ENCODE peak calls at places on chromosome 12, in eight cellular contexts. One of them, this sample, is unnamed.

GRCh38 chr12:143964-144649 is 69.8 kb downstream of the SLC6A12 start:
- DNase-seq in M059J: peak
- DNase-seq in GM12891: no peak
- DNase-seq in NCI-H1105: no peak
- DNase-seq in PC-3: peak
- DNase-seq in stimulated activated naive B cell treated with anti-CD40 and anti-IgM and Interleukin-4, amounts not matched to agents 10 μg/mL and 1 μg/mL and 100 μg/mL, for 72 hours: no peak
- DNase-seq in naive thymus-derived CD8-positive, alpha-beta T cell: no peak
- DNase-seq in anterior cingulate cortex: no peak
- DNase-seq in this sample: no peak

GRCh38 chr12:108634225-108634795 is 616 bp upstream of the SELPLG start:
- DNase-seq in M059J: peak
- DNase-seq in stimulated activated naive B cell treated with anti-CD40 and anti-IgM and Interleukin-4, amounts not matched to agents 10 μg/mL and 1 μg/mL and 100 μg/mL, for 72 hours: peak
- DNase-seq in NCI-H1105: no peak
- DNase-seq in naive thymus-derived CD8-positive, alpha-beta T cell: peak
- DNase-seq in PC-3: peak
- DNase-seq in GM12891: no peak
- DNase-seq in anterior cingulate cortex: no peak
- DNase-seq in this sample: no peak

GRCh38 chr12:105076098-105076497 is 8.2 kb downstream of the ALDH1L2 start:
- DNase-seq in GM12891: no peak
- DNase-seq in naive thymus-derived CD8-positive, alpha-beta T cell: no peak
- DNase-seq in NCI-H1105: no peak
- DNase-seq in M059J: peak
- DNase-seq in stimulated activated naive B cell treated with anti-CD40 and anti-IgM and Interleukin-4, amounts not matched to agents 10 μg/mL and 1 μg/mL and 100 μg/mL, for 72 hours: no peak
- DNase-seq in anterior cingulate cortex: no peak
- DNase-seq in PC-3: peak
- DNase-seq in this sample: no peak

GRCh38 chr12:47411961-47412360 is 293.9 kb downstream of the RPAP3 start:
- DNase-seq in stimulated activated naive B cell treated with anti-CD40 and anti-IgM and Interleukin-4, amounts not matched to agents 10 μg/mL and 1 μg/mL and 100 μg/mL, for 72 hours: no peak
- DNase-seq in PC-3: no peak
- DNase-seq in anterior cingulate cortex: no peak
- DNase-seq in M059J: no peak
- DNase-seq in naive thymus-derived CD8-positive, alpha-beta T cell: no peak
- DNase-seq in NCI-H1105: no peak
- DNase-seq in GM12891: no peak
- DNase-seq in this sample: no peak

GRCh38 chr12:54009171-54010052 is 627 bp downstream of the HOXC8 start:
- DNase-seq in anterior cingulate cortex: no peak
- DNase-seq in GM12891: no peak
- DNase-seq in NCI-H1105: no peak
- DNase-seq in stimulated activated naive B cell treated with anti-CD40 and anti-IgM and Interleukin-4, amounts not matched to agents 10 μg/mL and 1 μg/mL and 100 μg/mL, for 72 hours: no peak
- DNase-seq in naive thymus-derived CD8-positive, alpha-beta T cell: no peak
- DNase-seq in M059J: peak
- DNase-seq in PC-3: peak
- DNase-seq in this sample: no peak

GRCh38 chr12:7712841-7713442 is 1.7 kb downstream of the DPPA3 start:
- DNase-seq in naive thymus-derived CD8-positive, alpha-beta T cell: no peak
- DNase-seq in anterior cingulate cortex: no peak
- DNase-seq in stimulated activated naive B cell treated with anti-CD40 and anti-IgM and Interleukin-4, amounts not matched to agents 10 μg/mL and 1 μg/mL and 100 μg/mL, for 72 hours: no peak
- DNase-seq in NCI-H1105: no peak
- DNase-seq in M059J: no peak
- DNase-seq in PC-3: no peak
- DNase-seq in GM12891: no peak
- DNase-seq in this sample: no peak

GRCh38 chr12:4046150-4046845 is 173.1 kb upstream of the PARP11 start:
- DNase-seq in naive thymus-derived CD8-positive, alpha-beta T cell: no peak
- DNase-seq in GM12891: no peak
- DNase-seq in stimulated activated naive B cell treated with anti-CD40 and anti-IgM and Interleukin-4, amounts not matched to agents 10 μg/mL and 1 μg/mL and 100 μg/mL, for 72 hours: no peak
- DNase-seq in NCI-H1105: no peak
- DNase-seq in M059J: no peak
- DNase-seq in PC-3: no peak
- DNase-seq in anterior cingulate cortex: no peak
- DNase-seq in this sample: no peak

GRCh38 chr12:131075611-131076010 is 121.9 kb downstream of the ADGRD1 start:
- DNase-seq in PC-3: no peak
- DNase-seq in GM12891: no peak
- DNase-seq in anterior cingulate cortex: no peak
- DNase-seq in M059J: no peak
- DNase-seq in naive thymus-derived CD8-positive, alpha-beta T cell: no peak
- DNase-seq in stimulated activated naive B cell treated with anti-CD40 and anti-IgM and Interleukin-4, amounts not matched to agents 10 μg/mL and 1 μg/mL and 100 μg/mL, for 72 hours: no peak
- DNase-seq in NCI-H1105: no peak
- DNase-seq in this sample: no peak

GRCh38 chr12:11517080-11517479 is 121.7 kb upstream of the PRB2 start:
- DNase-seq in stimulated activated naive B cell treated with anti-CD40 and anti-IgM and Interleukin-4, amounts not matched to agents 10 μg/mL and 1 μg/mL and 100 μg/mL, for 72 hours: no peak
- DNase-seq in GM12891: no peak
- DNase-seq in M059J: no peak
- DNase-seq in PC-3: no peak
- DNase-seq in NCI-H1105: no peak
- DNase-seq in anterior cingulate cortex: no peak
- DNase-seq in naive thymus-derived CD8-positive, alpha-beta T cell: no peak
- DNase-seq in this sample: no peak

GRCh38 chr12:6264402-6265037 is 46.0 kb upstream of the PLEKHG6 start:
- DNase-seq in GM12891: no peak
- DNase-seq in stimulated activated naive B cell treated with anti-CD40 and anti-IgM and Interleukin-4, amounts not matched to agents 10 μg/mL and 1 μg/mL and 100 μg/mL, for 72 hours: no peak
- DNase-seq in naive thymus-derived CD8-positive, alpha-beta T cell: no peak
- DNase-seq in M059J: no peak
- DNase-seq in anterior cingulate cortex: no peak
- DNase-seq in PC-3: no peak
- DNase-seq in NCI-H1105: no peak
- DNase-seq in this sample: no peak

GRCh38 chr12:108838194-108839010 is 19.0 kb downstream of the SSH1 start:
- DNase-seq in anterior cingulate cortex: peak
- DNase-seq in stimulated activated naive B cell treated with anti-CD40 and anti-IgM and Interleukin-4, amounts not matched to agents 10 μg/mL and 1 μg/mL and 100 μg/mL, for 72 hours: peak
- DNase-seq in M059J: peak
- DNase-seq in GM12891: peak
- DNase-seq in naive thymus-derived CD8-positive, alpha-beta T cell: no peak
- DNase-seq in PC-3: peak
- DNase-seq in NCI-H1105: no peak
- DNase-seq in this sample: peak

GRCh38 chr12:95224202-95225170 is 6.9 kb downstream of the VEZT start:
- DNase-seq in PC-3: peak
- DNase-seq in GM12891: no peak
- DNase-seq in NCI-H1105: no peak
- DNase-seq in stimulated activated naive B cell treated with anti-CD40 and anti-IgM and Interleukin-4, amounts not matched to agents 10 μg/mL and 1 μg/mL and 100 μg/mL, for 72 hours: no peak
- DNase-seq in anterior cingulate cortex: no peak
- DNase-seq in M059J: peak
- DNase-seq in naive thymus-derived CD8-positive, alpha-beta T cell: no peak
- DNase-seq in this sample: no peak

GRCh38 chr12:126389961-126390360 is 1324.7 kb downstream of the AACS start:
- DNase-seq in naive thymus-derived CD8-positive, alpha-beta T cell: no peak
- DNase-seq in GM12891: no peak
- DNase-seq in stimulated activated naive B cell treated with anti-CD40 and anti-IgM and Interleukin-4, amounts not matched to agents 10 μg/mL and 1 μg/mL and 100 μg/mL, for 72 hours: no peak
- DNase-seq in anterior cingulate cortex: no peak
- DNase-seq in PC-3: no peak
- DNase-seq in M059J: no peak
- DNase-seq in NCI-H1105: no peak
- DNase-seq in this sample: no peak

GRCh38 chr12:29518407-29518806 is 20.9 kb upstream of the OVCH1 start:
- DNase-seq in stimulated activated naive B cell treated with anti-CD40 and anti-IgM and Interleukin-4, amounts not matched to agents 10 μg/mL and 1 μg/mL and 100 μg/mL, for 72 hours: no peak
- DNase-seq in M059J: no peak
- DNase-seq in NCI-H1105: no peak
- DNase-seq in GM12891: no peak
- DNase-seq in naive thymus-derived CD8-positive, alpha-beta T cell: no peak
- DNase-seq in PC-3: no peak
- DNase-seq in anterior cingulate cortex: no peak
- DNase-seq in this sample: no peak

GRCh38 chr12:82411561-82412230 is 53.4 kb downstream of the METTL25 start:
- DNase-seq in GM12891: no peak
- DNase-seq in anterior cingulate cortex: no peak
- DNase-seq in PC-3: peak
- DNase-seq in naive thymus-derived CD8-positive, alpha-beta T cell: no peak
- DNase-seq in M059J: no peak
- DNase-seq in NCI-H1105: no peak
- DNase-seq in stimulated activated naive B cell treated with anti-CD40 and anti-IgM and Interleukin-4, amounts not matched to agents 10 μg/mL and 1 μg/mL and 100 μg/mL, for 72 hours: no peak
- DNase-seq in this sample: no peak

GRCh38 chr12:50720501-50720900 is 43.4 kb upstream of the ATF1 start:
- DNase-seq in anterior cingulate cortex: no peak
- DNase-seq in NCI-H1105: no peak
- DNase-seq in PC-3: no peak
- DNase-seq in GM12891: no peak
- DNase-seq in M059J: no peak
- DNase-seq in naive thymus-derived CD8-positive, alpha-beta T cell: no peak
- DNase-seq in stimulated activated naive B cell treated with anti-CD40 and anti-IgM and Interleukin-4, amounts not matched to agents 10 μg/mL and 1 μg/mL and 100 μg/mL, for 72 hours: no peak
- DNase-seq in this sample: no peak

GRCh38 chr12:127785535-127785934 is 481.4 kb upstream of the TMEM132C start:
- DNase-seq in stimulated activated naive B cell treated with anti-CD40 and anti-IgM and Interleukin-4, amounts not matched to agents 10 μg/mL and 1 μg/mL and 100 μg/mL, for 72 hours: no peak
- DNase-seq in M059J: peak
- DNase-seq in PC-3: peak
- DNase-seq in NCI-H1105: no peak
- DNase-seq in naive thymus-derived CD8-positive, alpha-beta T cell: no peak
- DNase-seq in GM12891: no peak
- DNase-seq in anterior cingulate cortex: peak
- DNase-seq in this sample: no peak

GRCh38 chr12:96824074-96824837 is 82.8 kb upstream of the NEDD1 start:
- DNase-seq in anterior cingulate cortex: no peak
- DNase-seq in GM12891: no peak
- DNase-seq in NCI-H1105: no peak
- DNase-seq in stimulated activated naive B cell treated with anti-CD40 and anti-IgM and Interleukin-4, amounts not matched to agents 10 μg/mL and 1 μg/mL and 100 μg/mL, for 72 hours: no peak
- DNase-seq in PC-3: no peak
- DNase-seq in M059J: no peak
- DNase-seq in naive thymus-derived CD8-positive, alpha-beta T cell: no peak
- DNase-seq in this sample: no peak

GRCh38 chr12:87413784-87414183 is 615.4 kb downstream of the C12orf50 start:
- DNase-seq in GM12891: no peak
- DNase-seq in PC-3: no peak
- DNase-seq in NCI-H1105: peak
- DNase-seq in anterior cingulate cortex: no peak
- DNase-seq in naive thymus-derived CD8-positive, alpha-beta T cell: no peak
- DNase-seq in M059J: peak
- DNase-seq in stimulated activated naive B cell treated with anti-CD40 and anti-IgM and Interleukin-4, amounts not matched to agents 10 μg/mL and 1 μg/mL and 100 μg/mL, for 72 hours: no peak
- DNase-seq in this sample: no peak

GRCh38 chr12:106955377-106956047 is at the start of gene TMEM263:
- DNase-seq in PC-3: peak
- DNase-seq in NCI-H1105: peak
- DNase-seq in anterior cingulate cortex: peak
- DNase-seq in naive thymus-derived CD8-positive, alpha-beta T cell: peak
- DNase-seq in stimulated activated naive B cell treated with anti-CD40 and anti-IgM and Interleukin-4, amounts not matched to agents 10 μg/mL and 1 μg/mL and 100 μg/mL, for 72 hours: peak
- DNase-seq in M059J: peak
- DNase-seq in GM12891: peak
- DNase-seq in this sample: peak

GRCh38 chr12:120960657-120961056 is 17.7 kb upstream of the HNF1A start:
- DNase-seq in GM12891: no peak
- DNase-seq in stimulated activated naive B cell treated with anti-CD40 and anti-IgM and Interleukin-4, amounts not matched to agents 10 μg/mL and 1 μg/mL and 100 μg/mL, for 72 hours: no peak
- DNase-seq in M059J: no peak
- DNase-seq in anterior cingulate cortex: no peak
- DNase-seq in NCI-H1105: no peak
- DNase-seq in PC-3: no peak
- DNase-seq in naive thymus-derived CD8-positive, alpha-beta T cell: no peak
- DNase-seq in this sample: no peak

GRCh38 chr12:51678086-51678724 is 87.2 kb downstream of the SCN8A start:
- DNase-seq in PC-3: peak
- DNase-seq in GM12891: peak
- DNase-seq in M059J: peak
- DNase-seq in anterior cingulate cortex: no peak
- DNase-seq in NCI-H1105: no peak
- DNase-seq in stimulated activated naive B cell treated with anti-CD40 and anti-IgM and Interleukin-4, amounts not matched to agents 10 μg/mL and 1 μg/mL and 100 μg/mL, for 72 hours: peak
- DNase-seq in naive thymus-derived CD8-positive, alpha-beta T cell: peak
- DNase-seq in this sample: peak

GRCh38 chr12:953776-954175 is 4.3 kb upstream of the RAD52 start:
- DNase-seq in GM12891: no peak
- DNase-seq in stimulated activated naive B cell treated with anti-CD40 and anti-IgM and Interleukin-4, amounts not matched to agents 10 μg/mL and 1 μg/mL and 100 μg/mL, for 72 hours: no peak
- DNase-seq in naive thymus-derived CD8-positive, alpha-beta T cell: no peak
- DNase-seq in anterior cingulate cortex: no peak
- DNase-seq in M059J: peak
- DNase-seq in NCI-H1105: no peak
- DNase-seq in PC-3: peak
- DNase-seq in this sample: no peak

GRCh38 chr12:70110085-70110484 is 133.1 kb upstream of the CNOT2 start:
- DNase-seq in stimulated activated naive B cell treated with anti-CD40 and anti-IgM and Interleukin-4, amounts not matched to agents 10 μg/mL and 1 μg/mL and 100 μg/mL, for 72 hours: no peak
- DNase-seq in PC-3: no peak
- DNase-seq in M059J: no peak
- DNase-seq in NCI-H1105: no peak
- DNase-seq in GM12891: no peak
- DNase-seq in naive thymus-derived CD8-positive, alpha-beta T cell: no peak
- DNase-seq in anterior cingulate cortex: no peak
- DNase-seq in this sample: no peak

GRCh38 chr12:52236386-52237050 is 3.5 kb downstream of the KRT7 start:
- DNase-seq in PC-3: no peak
- DNase-seq in naive thymus-derived CD8-positive, alpha-beta T cell: no peak
- DNase-seq in M059J: no peak
- DNase-seq in stimulated activated naive B cell treated with anti-CD40 and anti-IgM and Interleukin-4, amounts not matched to agents 10 μg/mL and 1 μg/mL and 100 μg/mL, for 72 hours: no peak
- DNase-seq in anterior cingulate cortex: no peak
- DNase-seq in GM12891: peak
- DNase-seq in NCI-H1105: no peak
- DNase-seq in this sample: no peak

GRCh38 chr12:52715416-52715815 is 12.1 kb upstream of the KRT77 start:
- DNase-seq in naive thymus-derived CD8-positive, alpha-beta T cell: no peak
- DNase-seq in NCI-H1105: no peak
- DNase-seq in GM12891: no peak
- DNase-seq in anterior cingulate cortex: no peak
- DNase-seq in PC-3: peak
- DNase-seq in stimulated activated naive B cell treated with anti-CD40 and anti-IgM and Interleukin-4, amounts not matched to agents 10 μg/mL and 1 μg/mL and 100 μg/mL, for 72 hours: no peak
- DNase-seq in M059J: peak
- DNase-seq in this sample: no peak

GRCh38 chr12:105980048-105980447 is 158.7 kb downstream of the NUAK1 start:
- DNase-seq in NCI-H1105: peak
- DNase-seq in GM12891: no peak
- DNase-seq in anterior cingulate cortex: no peak
- DNase-seq in naive thymus-derived CD8-positive, alpha-beta T cell: no peak
- DNase-seq in stimulated activated naive B cell treated with anti-CD40 and anti-IgM and Interleukin-4, amounts not matched to agents 10 μg/mL and 1 μg/mL and 100 μg/mL, for 72 hours: no peak
- DNase-seq in PC-3: no peak
- DNase-seq in M059J: no peak
- DNase-seq in this sample: peak

GRCh38 chr12:39127401-39127800 is 222.0 kb upstream of the CPNE8 start:
- DNase-seq in NCI-H1105: no peak
- DNase-seq in GM12891: no peak
- DNase-seq in PC-3: peak
- DNase-seq in M059J: peak
- DNase-seq in stimulated activated naive B cell treated with anti-CD40 and anti-IgM and Interleukin-4, amounts not matched to agents 10 μg/mL and 1 μg/mL and 100 μg/mL, for 72 hours: no peak
- DNase-seq in anterior cingulate cortex: no peak
- DNase-seq in naive thymus-derived CD8-positive, alpha-beta T cell: no peak
- DNase-seq in this sample: no peak

GRCh38 chr12:65879878-65880277 is 55.6 kb downstream of the HMGA2 start:
- DNase-seq in anterior cingulate cortex: no peak
- DNase-seq in GM12891: no peak
- DNase-seq in PC-3: peak
- DNase-seq in NCI-H1105: no peak
- DNase-seq in M059J: peak
- DNase-seq in naive thymus-derived CD8-positive, alpha-beta T cell: no peak
- DNase-seq in stimulated activated naive B cell treated with anti-CD40 and anti-IgM and Interleukin-4, amounts not matched to agents 10 μg/mL and 1 μg/mL and 100 μg/mL, for 72 hours: no peak
- DNase-seq in this sample: no peak

GRCh38 chr12:116528067-116528466 is 31.1 kb upstream of the MAP1LC3B2 start:
- DNase-seq in PC-3: peak
- DNase-seq in M059J: peak
- DNase-seq in naive thymus-derived CD8-positive, alpha-beta T cell: no peak
- DNase-seq in NCI-H1105: no peak
- DNase-seq in GM12891: no peak
- DNase-seq in anterior cingulate cortex: no peak
- DNase-seq in stimulated activated naive B cell treated with anti-CD40 and anti-IgM and Interleukin-4, amounts not matched to agents 10 μg/mL and 1 μg/mL and 100 μg/mL, for 72 hours: no peak
- DNase-seq in this sample: no peak